ENCODE peak calls at places on chromosomes 7 and 10, in five cellular contexts. One of them, this sample, is unnamed.

GRCh38 chr10:74238031-74238431 is 87.0 kb downstream of the ADK start:
- DNase-seq in ovary: no peak
- DNase-seq in HT-29: no peak
- DNase-seq in T47D: no peak
- DNase-seq in RWPE1: no peak
- DNase-seq in this sample: no peak

GRCh38 chr10:80289451-80290287 is at the start of gene MAT1A:
- DNase-seq in HT-29: peak
- DNase-seq in RWPE1: no peak
- DNase-seq in ovary: no peak
- DNase-seq in T47D: no peak
- DNase-seq in this sample: no peak

GRCh38 chr7:42359946-42360345 is 122.9 kb upstream of the GLI3 start:
- DNase-seq in ovary: no peak
- DNase-seq in RWPE1: no peak
- DNase-seq in T47D: no peak
- DNase-seq in HT-29: no peak
- DNase-seq in this sample: no peak

GRCh38 chr10:13335881-13336280 is 12.2 kb downstream of the SEPHS1 start:
- DNase-seq in HT-29: no peak
- DNase-seq in RWPE1: no peak
- DNase-seq in T47D: no peak
- DNase-seq in ovary: no peak
- DNase-seq in this sample: no peak

GRCh38 chr10:7467031-7467667 is 56.3 kb upstream of the SFMBT2 start:
- DNase-seq in T47D: no peak
- DNase-seq in RWPE1: no peak
- DNase-seq in ovary: no peak
- DNase-seq in HT-29: no peak
- DNase-seq in this sample: no peak

GRCh38 chr7:139523988-139524815 is 717 bp downstream of the CLEC2L start:
- DNase-seq in RWPE1: no peak
- DNase-seq in HT-29: no peak
- DNase-seq in T47D: no peak
- DNase-seq in ovary: no peak
- DNase-seq in this sample: no peak

GRCh38 chr7:129840757-129841156 is 112.0 kb downstream of the UBE2H start:
- DNase-seq in ovary: no peak
- DNase-seq in RWPE1: no peak
- DNase-seq in T47D: no peak
- DNase-seq in HT-29: no peak
- DNase-seq in this sample: no peak

GRCh38 chr10:31315453-31315852 is 3.6 kb upstream of the ZEB1 start:
- DNase-seq in T47D: no peak
- DNase-seq in HT-29: no peak
- DNase-seq in RWPE1: no peak
- DNase-seq in ovary: no peak
- DNase-seq in this sample: no peak

GRCh38 chr7:66740302-66740979 is at the start of gene RABGEF1:
- DNase-seq in RWPE1: peak
- DNase-seq in ovary: peak
- DNase-seq in HT-29: peak
- DNase-seq in T47D: peak
- DNase-seq in this sample: peak

GRCh38 chr7:131173148-131173890 is 154.4 kb upstream of the MKLN1 start:
- DNase-seq in ovary: no peak
- DNase-seq in RWPE1: peak
- DNase-seq in HT-29: no peak
- DNase-seq in T47D: no peak
- DNase-seq in this sample: no peak

GRCh38 chr10:122140941-122141623 is 130.0 kb upstream of the BTBD16 start:
- DNase-seq in HT-29: peak
- DNase-seq in ovary: peak
- DNase-seq in RWPE1: peak
- DNase-seq in T47D: no peak
- DNase-seq in this sample: peak

GRCh38 chr7:79308176-79308575 is 145.3 kb downstream of the MAGI2 start:
- DNase-seq in ovary: no peak
- DNase-seq in HT-29: peak
- DNase-seq in RWPE1: no peak
- DNase-seq in T47D: no peak
- DNase-seq in this sample: no peak

GRCh38 chr7:127536426-127537152 is 48.8 kb downstream of the GCC1 start:
- DNase-seq in RWPE1: no peak
- DNase-seq in ovary: no peak
- DNase-seq in T47D: no peak
- DNase-seq in HT-29: no peak
- DNase-seq in this sample: no peak

GRCh38 chr7:129781128-129781855 is 169.8 kb downstream of the NRF1 start:
- DNase-seq in ovary: no peak
- DNase-seq in HT-29: peak
- DNase-seq in RWPE1: peak
- DNase-seq in T47D: no peak
- DNase-seq in this sample: no peak

GRCh38 chr7:108723343-108723957 is 153.8 kb downstream of the DNAJB9 start:
- DNase-seq in T47D: no peak
- DNase-seq in HT-29: no peak
- DNase-seq in RWPE1: no peak
- DNase-seq in ovary: no peak
- DNase-seq in this sample: no peak

GRCh38 chr10:110932505-110933180 is 13.2 kb downstream of the SHOC2 start:
- DNase-seq in HT-29: peak
- DNase-seq in RWPE1: peak
- DNase-seq in T47D: no peak
- DNase-seq in ovary: no peak
- DNase-seq in this sample: no peak

GRCh38 chr10:71090330-71090729 is 122.0 kb upstream of the UNC5B start:
- DNase-seq in ovary: no peak
- DNase-seq in HT-29: no peak
- DNase-seq in RWPE1: no peak
- DNase-seq in T47D: no peak
- DNase-seq in this sample: no peak

GRCh38 chr10:88582806-88583583 is at the start of gene RNLS:
- DNase-seq in RWPE1: peak
- DNase-seq in ovary: peak
- DNase-seq in HT-29: peak
- DNase-seq in T47D: peak
- DNase-seq in this sample: peak

GRCh38 chr7:123271231-123271630 is 71.5 kb upstream of the SLC13A1 start:
- DNase-seq in RWPE1: no peak
- DNase-seq in HT-29: no peak
- DNase-seq in T47D: no peak
- DNase-seq in ovary: no peak
- DNase-seq in this sample: no peak

GRCh38 chr7:44727346-44728262 is 21.0 kb upstream of the ZMIZ2 start:
- DNase-seq in RWPE1: no peak
- DNase-seq in T47D: no peak
- DNase-seq in ovary: no peak
- DNase-seq in HT-29: no peak
- DNase-seq in this sample: no peak

GRCh38 chr10:124961248-124961570 is 19.3 kb downstream of the ZRANB1 start:
- DNase-seq in T47D: no peak
- DNase-seq in RWPE1: no peak
- DNase-seq in ovary: no peak
- DNase-seq in HT-29: no peak
- DNase-seq in this sample: no peak

GRCh38 chr7:28296571-28297483 is 115.5 kb upstream of the CREB5 start:
- DNase-seq in ovary: no peak
- DNase-seq in T47D: no peak
- DNase-seq in HT-29: peak
- DNase-seq in RWPE1: no peak
- DNase-seq in this sample: peak

GRCh38 chr10:108521827-108522503 is 1357.5 kb upstream of the SORCS1 start:
- DNase-seq in T47D: no peak
- DNase-seq in RWPE1: no peak
- DNase-seq in HT-29: peak
- DNase-seq in ovary: no peak
- DNase-seq in this sample: no peak

GRCh38 chr10:6918305-6918704 is 338.2 kb upstream of the PRKCQ start:
- DNase-seq in HT-29: peak
- DNase-seq in RWPE1: no peak
- DNase-seq in ovary: no peak
- DNase-seq in T47D: no peak
- DNase-seq in this sample: no peak

GRCh38 chr10:89450901-89451300 is 36.5 kb downstream of the IFIT5 start:
- DNase-seq in ovary: no peak
- DNase-seq in T47D: no peak
- DNase-seq in HT-29: no peak
- DNase-seq in RWPE1: no peak
- DNase-seq in this sample: no peak

GRCh38 chr7:77558598-77558997 is 21.5 kb downstream of the PTPN12 start:
- DNase-seq in ovary: no peak
- DNase-seq in RWPE1: no peak
- DNase-seq in T47D: no peak
- DNase-seq in HT-29: no peak
- DNase-seq in this sample: no peak

GRCh38 chr7:64626557-64626956 is 39.4 kb upstream of the ZNF107 start:
- DNase-seq in RWPE1: no peak
- DNase-seq in T47D: no peak
- DNase-seq in ovary: no peak
- DNase-seq in HT-29: no peak
- DNase-seq in this sample: no peak

GRCh38 chr10:21304198-21304597 is 221.3 kb downstream of the SKIDA1 start:
- DNase-seq in T47D: no peak
- DNase-seq in RWPE1: no peak
- DNase-seq in HT-29: no peak
- DNase-seq in ovary: no peak
- DNase-seq in this sample: no peak

GRCh38 chr7:45347804-45348203 is 190.2 kb downstream of the RAMP3 start:
- DNase-seq in T47D: no peak
- DNase-seq in ovary: no peak
- DNase-seq in HT-29: no peak
- DNase-seq in RWPE1: peak
- DNase-seq in this sample: no peak

GRCh38 chr10:99365311-99365710 is 36.2 kb downstream of the CNNM1 start:
- DNase-seq in T47D: no peak
- DNase-seq in HT-29: no peak
- DNase-seq in ovary: no peak
- DNase-seq in RWPE1: no peak
- DNase-seq in this sample: no peak

GRCh38 chr10:44978570-44979280 is at the start of gene DEPP1:
- DNase-seq in HT-29: peak
- DNase-seq in ovary: peak
- DNase-seq in T47D: peak
- DNase-seq in RWPE1: peak
- DNase-seq in this sample: peak

This sample was measured in left ventricle myocardium inferior.